ENCODE peak calls at places on chromosomes 4 and X, in seven cellular contexts. E is H1, C is H9, J is IMR-90, X is mesenchymal stem cell, I is neuronal stem cell, Q is trophoblast cell. O is an unnamed sample.

GRCh38 chr4:28427306-28428085 is 1566.9 kb downstream of the STIM2 start:
- DNase-seq in E (no peak), C (no peak), J (no peak), X (no peak), I (no peak), Q (no peak), O (no peak)

GRCh38 chrX:44946771-44947170 is 73.8 kb downstream of the KDM6A start:
- DNase-seq in E (no peak), C (no peak), J (peak; percentile 23), X (no peak), I (no peak), Q (no peak), O (no peak)

GRCh38 chrX:101357166-101357795 is 8.7 kb upstream of the TIMM8A start:
- DNase-seq in E (no peak), C (no peak), J (peak; percentile 12), X (peak; percentile 28), I (no peak), Q (peak; percentile 46), O (peak; percentile 29)

GRCh38 chr4:87058272-87059073 is 123.7 kb downstream of the AFF1 start:
- DNase-seq in E (no peak), C (peak; percentile 53), J (no peak), X (peak; percentile 47), I (no peak), Q (peak; percentile 80), O (peak; percentile 97)

GRCh38 chr4:23022032-23022431 is 329.3 kb downstream of the GBA3 start:
- DNase-seq in E (no peak), C (no peak), J (peak; percentile 9), X (peak; percentile 60), I (no peak), Q (peak; percentile 97), O (peak; percentile 92)

GRCh38 chrX:143095311-143095710 is 69.6 kb downstream of the SPANXN4 start:
- DNase-seq in E (no peak), C (no peak), J (no peak), X (no peak), I (no peak), Q (no peak), O (no peak)

GRCh38 chr4:183766140-183766539 is 107.0 kb downstream of the TRAPPC11 start:
- DNase-seq in E (no peak), C (no peak), J (no peak), X (no peak), I (no peak), Q (no peak), O (no peak)

GRCh38 chrX:13357925-13358324 is 38.1 kb upstream of the ATXN3L start:
- DNase-seq in E (no peak), C (no peak), J (peak; percentile 10), X (peak; percentile 16), I (peak; percentile 9), Q (no peak), O (peak; percentile 84)

GRCh38 chr4:179465131-179465797 is 2023.0 kb upstream of the AGA start:
- DNase-seq in E (no peak), C (peak; percentile 52), J (peak; percentile 34), X (peak; percentile 17), I (no peak), Q (no peak), O (peak; percentile 83)

GRCh38 chr4:183840311-183840710 is 64.8 kb upstream of the STOX2 start:
- DNase-seq in E (peak; percentile 86), C (peak; percentile 74), J (peak; percentile 78), X (peak; percentile 74), I (peak; percentile 77), Q (peak; percentile 90), O (peak; percentile 85)

GRCh38 chr4:100430441-100430840 is 87.4 kb downstream of the EMCN start:
- DNase-seq in E (no peak), C (no peak), J (no peak), X (no peak), I (no peak), Q (no peak), O (no peak)

GRCh38 chr4:182556576-182556975 is 313.4 kb downstream of the TENM3 start:
- DNase-seq in E (no peak), C (no peak), J (peak; percentile 82), X (peak; percentile 26), I (no peak), Q (no peak), O (peak; percentile 58)

GRCh38 chr4:40228497-40229365 is 31.9 kb downstream of the RHOH start:
- DNase-seq in E (peak; percentile 61), C (peak; percentile 49), J (no peak), X (peak; percentile 11), I (no peak), Q (peak; percentile 60), O (peak; percentile 58)

GRCh38 chr4:21593268-21594002 is 355.1 kb downstream of the KCNIP4 start:
- DNase-seq in E (no peak), C (no peak), J (no peak), X (no peak), I (no peak), Q (no peak), O (no peak)

GRCh38 chr4:70761276-70761816 is 39.6 kb downstream of the RUFY3 start:
- DNase-seq in E (no peak), C (no peak), J (no peak), X (no peak), I (no peak), Q (no peak), O (no peak)

GRCh38 chr4:182478475-182478874 is 235.3 kb downstream of the TENM3 start:
- DNase-seq in E (no peak), C (no peak), J (peak; percentile 59), X (peak; percentile 43), I (no peak), Q (peak; percentile 84), O (peak; percentile 47)

GRCh38 chr4:158817562-158818370 is 48.9 kb downstream of the FNIP2 start:
- DNase-seq in E (no peak), C (no peak), J (no peak), X (peak; percentile 48), I (no peak), Q (peak; percentile 71), O (no peak)

GRCh38 chr4:37662861-37663390 is 23.2 kb downstream of the RELL1 start:
- DNase-seq in E (no peak), C (no peak), J (peak; percentile 13), X (peak; percentile 63), I (no peak), Q (no peak), O (no peak)

GRCh38 chrX:99077099-99077498 is 1333.0 kb downstream of the PCDH19 start:
- DNase-seq in E (no peak), C (no peak), J (no peak), X (no peak), I (no peak), Q (no peak), O (peak; percentile 2)

GRCh38 chrX:99078301-99078700 is 1331.8 kb downstream of the PCDH19 start:
- DNase-seq in E (no peak), C (no peak), J (no peak), X (peak; percentile 68), I (no peak), Q (peak; percentile 1), O (no peak)
- H3K27ac ChIP-seq in E (no peak overlapping the region), C (no peak overlapping the region), J (no peak overlapping the region), X (no peak overlapping the region), I (no peak overlapping the region), Q (no peak overlapping the region), O (no peak overlapping the region)

DNA sequence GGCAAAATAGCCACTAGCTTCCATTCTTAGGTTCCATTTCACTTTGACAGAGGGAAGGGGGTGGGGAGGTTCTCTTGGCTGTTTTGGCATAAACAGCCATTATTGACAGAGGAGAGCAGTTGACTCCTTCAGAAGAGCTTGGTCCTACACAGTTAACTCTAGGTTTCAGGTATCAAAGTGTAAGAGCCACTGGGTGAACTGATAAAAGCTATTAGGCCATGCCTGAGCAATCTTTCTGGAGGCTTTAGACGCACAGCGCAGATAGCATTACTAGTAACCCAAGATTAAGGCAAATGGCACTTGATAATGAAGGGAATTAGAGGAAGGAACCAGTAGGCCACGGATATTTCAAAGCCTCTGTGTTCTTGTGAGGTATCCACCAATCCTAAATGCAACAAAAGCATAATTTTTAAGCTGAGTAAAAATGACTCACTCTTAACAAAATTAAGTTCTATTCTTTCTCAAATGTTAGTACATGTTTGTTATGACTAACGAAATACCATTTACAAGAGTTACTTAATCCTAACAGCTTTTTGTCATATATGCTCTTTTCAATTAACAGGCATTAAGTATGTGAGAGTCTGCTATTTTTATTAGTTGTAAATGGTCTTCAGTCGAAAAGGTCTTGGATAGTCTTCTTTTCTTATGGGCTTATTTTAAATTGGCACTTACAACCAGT is 53.6 kb downstream of the SLC7A11 start:
- DNase-seq in E (no peak), C (no peak), J (peak; percentile 39), X (no peak), I (no peak), Q (no peak), O (peak; percentile 65)
- H4K8ac ChIP-seq in E (no peak overlapping the region), C (no peak overlapping the region), J (peak overlapping the region; percentile 46), X (peak overlapping the region; percentile 64), I (no peak overlapping the region), Q (no peak overlapping the region), O (no peak overlapping the region)

GRCh38 chr4:147955827-147956565 is 224.1 kb downstream of the ARHGAP10 start:
- DNase-seq in E (no peak), C (no peak), J (no peak), X (no peak), I (no peak), Q (no peak), O (no peak)

GRCh38 chr4:147957446-147957845 is 225.6 kb downstream of the ARHGAP10 start:
- DNase-seq in E (no peak), C (no peak), J (no peak), X (no peak), I (no peak), Q (no peak), O (no peak)

GRCh38 chr4:147958459-147959065 is 226.7 kb downstream of the ARHGAP10 start:
- DNase-seq in E (no peak), C (no peak), J (no peak), X (no peak), I (no peak), Q (no peak), O (no peak)

GRCh38 chr4:147960971-147961370 is 229.1 kb downstream of the ARHGAP10 start:
- DNase-seq in E (no peak), C (no peak), J (no peak), X (no peak), I (no peak), Q (no peak), O (no peak)

GRCh38 chr4:147958057-147958456 is 226.2 kb downstream of the ARHGAP10 start:
- DNase-seq in E (no peak), C (no peak), J (peak; percentile 29), X (no peak), I (no peak), Q (peak; percentile 77), O (no peak)
- H2AK5ac ChIP-seq in E (no peak overlapping the region), C (no peak overlapping the region), J (no peak overlapping the region), X (no peak overlapping the region), I (no peak overlapping the region), Q (no peak overlapping the region), O (no peak overlapping the region)

DNA sequence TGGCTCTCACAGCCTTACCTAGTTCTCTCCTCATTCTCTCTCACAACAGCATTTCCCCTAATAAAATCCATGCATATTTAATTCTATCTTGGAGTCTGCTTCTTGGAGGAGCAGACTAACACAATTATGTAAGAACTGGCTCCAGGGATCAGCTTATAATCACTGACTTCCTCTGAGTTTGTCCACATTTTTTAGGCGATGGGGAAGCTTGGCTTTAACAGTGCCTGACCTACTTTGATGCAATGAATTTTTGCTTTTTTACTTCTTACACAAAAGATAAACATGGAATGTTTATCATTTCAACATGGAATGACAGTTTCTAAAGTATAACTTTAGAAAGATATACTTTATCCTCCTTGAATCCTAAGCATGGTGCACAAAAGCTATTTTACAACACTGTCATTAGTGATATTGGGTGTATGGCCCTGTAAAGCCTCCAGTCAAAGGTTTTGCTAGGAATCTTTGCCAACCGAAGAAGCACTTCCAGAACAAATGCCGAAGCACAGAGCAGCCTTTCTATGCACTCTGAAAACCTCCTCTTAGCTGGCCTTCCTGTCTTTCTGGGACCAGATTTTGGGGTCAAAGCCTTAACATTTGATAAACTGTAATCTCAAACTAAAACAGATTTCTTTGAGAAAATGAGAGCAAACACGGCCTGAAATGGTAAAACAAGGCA is 750 bp downstream of the BDH2 start:
- DNase-seq in E (no peak), C (no peak), J (peak; percentile 21), X (peak; percentile 24), I (no peak), Q (no peak), O (no peak)
- H3K27ac ChIP-seq in E (no peak overlapping the region), C (no peak overlapping the region), J (peak overlapping the region; percentile 96), X (no peak overlapping the region), I (no peak overlapping the region), Q (no peak overlapping the region), O (no peak overlapping the region)

O was measured in mesendoderm.